ENCODE peak calls at places on chromosome 20, in five cellular contexts. One of them, this sample, is unnamed.

GRCh38 chr20:12058201-12058600 is 140.5 kb downstream of the BTBD3 start:
- DNase-seq in IMR-90: no peak
- DNase-seq in GM23248: no peak
- DNase-seq in NCI-H2081: no peak
- DNase-seq in heart left ventricle: no peak
- DNase-seq in this sample: no peak

GRCh38 chr20:1323830-1324597 is 4.9 kb downstream of the SDCBP2 start:
- DNase-seq in NCI-H2081: no peak
- DNase-seq in IMR-90: no peak
- DNase-seq in heart left ventricle: no peak
- DNase-seq in GM23248: no peak
- DNase-seq in this sample: peak

GRCh38 chr20:4840831-4841230 is 119.1 kb downstream of the PRND start:
- DNase-seq in GM23248: no peak
- DNase-seq in NCI-H2081: no peak
- DNase-seq in heart left ventricle: no peak
- DNase-seq in IMR-90: no peak
- DNase-seq in this sample: no peak

GRCh38 chr20:3323398-3323797 is 84.1 kb downstream of the DNAAF9 start:
- DNase-seq in heart left ventricle: no peak
- DNase-seq in GM23248: peak
- DNase-seq in NCI-H2081: no peak
- DNase-seq in IMR-90: no peak
- DNase-seq in this sample: no peak

GRCh38 chr20:24587384-24588046 is 118.1 kb downstream of the SYNDIG1 start:
- DNase-seq in GM23248: no peak
- DNase-seq in heart left ventricle: no peak
- DNase-seq in IMR-90: no peak
- DNase-seq in NCI-H2081: no peak
- DNase-seq in this sample: peak

GRCh38 chr20:48625136-48625900 is 202.5 kb downstream of the PREX1 start:
- DNase-seq in NCI-H2081: no peak
- DNase-seq in GM23248: no peak
- DNase-seq in IMR-90: no peak
- DNase-seq in heart left ventricle: peak
- DNase-seq in this sample: no peak

GRCh38 chr20:2301164-2301622 is 5.4 kb downstream of the TGM3 start:
- DNase-seq in GM23248: peak
- DNase-seq in IMR-90: no peak
- DNase-seq in NCI-H2081: no peak
- DNase-seq in heart left ventricle: peak
- DNase-seq in this sample: peak

GRCh38 chr20:57141492-57141891 is 124.9 kb downstream of the BMP7 start:
- DNase-seq in heart left ventricle: no peak
- DNase-seq in NCI-H2081: no peak
- DNase-seq in GM23248: no peak
- DNase-seq in IMR-90: no peak
- DNase-seq in this sample: no peak

GRCh38 chr20:52312131-52312729 is 120.7 kb upstream of the ZFP64 start:
- DNase-seq in GM23248: peak
- DNase-seq in heart left ventricle: no peak
- DNase-seq in NCI-H2081: peak
- DNase-seq in IMR-90: peak
- DNase-seq in this sample: peak

GRCh38 chr20:34709836-34710567 is 5.9 kb downstream of the TP53INP2 start:
- DNase-seq in heart left ventricle: peak
- DNase-seq in IMR-90: peak
- DNase-seq in NCI-H2081: peak
- DNase-seq in GM23248: peak
- DNase-seq in this sample: peak

GRCh38 chr20:16189371-16189770 is 383.9 kb downstream of the KIF16B start:
- DNase-seq in NCI-H2081: no peak
- DNase-seq in GM23248: no peak
- DNase-seq in IMR-90: no peak
- DNase-seq in heart left ventricle: no peak
- DNase-seq in this sample: no peak

GRCh38 chr20:25744261-25744660 is 47.6 kb upstream of the ZNF337 start:
- DNase-seq in heart left ventricle: no peak
- DNase-seq in GM23248: no peak
- DNase-seq in NCI-H2081: no peak
- DNase-seq in IMR-90: no peak
- DNase-seq in this sample: no peak

GRCh38 chr20:5078399-5078958 is 41.3 kb downstream of the PCNA start:
- DNase-seq in NCI-H2081: no peak
- DNase-seq in IMR-90: peak
- DNase-seq in GM23248: peak
- DNase-seq in heart left ventricle: peak
- DNase-seq in this sample: no peak

GRCh38 chr20:62406635-62407176 is 379 bp downstream of the CABLES2 start:
- DNase-seq in GM23248: no peak
- DNase-seq in IMR-90: no peak
- DNase-seq in NCI-H2081: no peak
- DNase-seq in heart left ventricle: peak
- DNase-seq in this sample: no peak

GRCh38 chr20:22382742-22383141 is 201.6 kb downstream of the FOXA2 start:
- DNase-seq in IMR-90: no peak
- DNase-seq in GM23248: peak
- DNase-seq in NCI-H2081: no peak
- DNase-seq in heart left ventricle: no peak
- DNase-seq in this sample: no peak

GRCh38 chr20:23193985-23194384 is 107.9 kb upstream of the CD93 start:
- DNase-seq in NCI-H2081: no peak
- DNase-seq in heart left ventricle: no peak
- DNase-seq in GM23248: no peak
- DNase-seq in IMR-90: no peak
- DNase-seq in this sample: no peak

GRCh38 chr20:19735446-19735845 is 22.6 kb upstream of the RIN2 start:
- DNase-seq in heart left ventricle: peak
- DNase-seq in NCI-H2081: peak
- DNase-seq in GM23248: peak
- DNase-seq in IMR-90: peak
- DNase-seq in this sample: peak

GRCh38 chr20:6704132-6704861 is 63.2 kb upstream of the BMP2 start:
- DNase-seq in IMR-90: peak
- DNase-seq in heart left ventricle: no peak
- DNase-seq in GM23248: peak
- DNase-seq in NCI-H2081: no peak
- DNase-seq in this sample: no peak

GRCh38 chr20:19378057-19378456 is 165.6 kb downstream of the SLC24A3 start:
- DNase-seq in GM23248: no peak
- DNase-seq in NCI-H2081: no peak
- DNase-seq in heart left ventricle: no peak
- DNase-seq in IMR-90: no peak
- DNase-seq in this sample: no peak

GRCh38 chr20:59767656-59768055 is 163.3 kb downstream of the PHACTR3 start:
- DNase-seq in GM23248: no peak
- DNase-seq in NCI-H2081: no peak
- DNase-seq in heart left ventricle: no peak
- DNase-seq in IMR-90: no peak
- DNase-seq in this sample: no peak

GRCh38 chr20:49483018-49483705 is 694 bp upstream of the KCNB1 start:
- DNase-seq in heart left ventricle: no peak
- DNase-seq in NCI-H2081: no peak
- DNase-seq in GM23248: no peak
- DNase-seq in IMR-90: no peak
- DNase-seq in this sample: no peak

GRCh38 chr20:63092660-63093215 is 86.0 kb upstream of the BHLHE23 start:
- DNase-seq in GM23248: no peak
- DNase-seq in IMR-90: no peak
- DNase-seq in heart left ventricle: no peak
- DNase-seq in NCI-H2081: no peak
- DNase-seq in this sample: peak

GRCh38 chr20:52168116-52168515 is 23.5 kb downstream of the ZFP64 start:
- DNase-seq in heart left ventricle: no peak
- DNase-seq in NCI-H2081: no peak
- DNase-seq in GM23248: no peak
- DNase-seq in IMR-90: no peak
- DNase-seq in this sample: no peak

GRCh38 chr20:16423311-16424212 is 149.7 kb downstream of the KIF16B start:
- DNase-seq in GM23248: no peak
- DNase-seq in NCI-H2081: no peak
- DNase-seq in IMR-90: peak
- DNase-seq in heart left ventricle: no peak
- DNase-seq in this sample: peak

GRCh38 chr20:61313396-61313795 is 61.3 kb downstream of the CDH4 start:
- DNase-seq in heart left ventricle: no peak
- DNase-seq in GM23248: no peak
- DNase-seq in NCI-H2081: no peak
- DNase-seq in IMR-90: no peak
- DNase-seq in this sample: no peak

GRCh38 chr20:47351643-47352331 is 4.7 kb downstream of the ZMYND8 start:
- DNase-seq in IMR-90: no peak
- DNase-seq in heart left ventricle: no peak
- DNase-seq in NCI-H2081: peak
- DNase-seq in GM23248: no peak
- DNase-seq in this sample: no peak

GRCh38 chr20:5569021-5569420 is 181.2 kb upstream of the SHLD1 start:
- DNase-seq in GM23248: peak
- DNase-seq in IMR-90: peak
- DNase-seq in NCI-H2081: peak
- DNase-seq in heart left ventricle: no peak
- DNase-seq in this sample: no peak

GRCh38 chr20:57048027-57048869 is 218.2 kb downstream of the BMP7 start:
- DNase-seq in heart left ventricle: no peak
- DNase-seq in IMR-90: no peak
- DNase-seq in NCI-H2081: no peak
- DNase-seq in GM23248: peak
- DNase-seq in this sample: peak

GRCh38 chr20:32027653-32028052 is 17.4 kb downstream of the CCM2L start:
- DNase-seq in GM23248: no peak
- DNase-seq in heart left ventricle: no peak
- DNase-seq in IMR-90: no peak
- DNase-seq in NCI-H2081: no peak
- DNase-seq in this sample: no peak

GRCh38 chr20:20010639-20011500 is 6.3 kb upstream of the NAA20 start:
- DNase-seq in GM23248: peak
- DNase-seq in heart left ventricle: no peak
- DNase-seq in NCI-H2081: peak
- DNase-seq in IMR-90: peak
- DNase-seq in this sample: no peak